ENCODE peak calls at places on chromosomes 6 and 20, in nine cellular contexts. B is AG09319, V is AG10803, L is psoas muscle, D is sigmoid colon, T is fibroblast of villous mesenchyme, I is HFF-Myc, Z is heart right ventricle, G is WTC11. O is an unnamed sample.

GRCh38 chr6:87498048-87498447 is 25.3 kb downstream of the SLC35A1 start:
- DNase-seq in T (no peak), L (no peak), G (no peak), I (no peak), Z (no peak), V (no peak), D (no peak), B (no peak), O (no peak)

GRCh38 chr6:37845026-37845911 is 25.7 kb downstream of the ZFAND3 start:
- DNase-seq in T (peak), V (no peak), Z (no peak), D (no peak), L (no peak), B (no peak), I (no peak), G (no peak), O (no peak)

GRCh38 chr20:63124092-63124781 is 91.7 kb downstream of the YTHDF1 start:
- DNase-seq in T (no peak), G (peak), D (peak), B (no peak), L (peak), V (no peak), I (no peak), Z (no peak), O (no peak)

GRCh38 chr6:113634352-113635163 is 222.6 kb upstream of the MARCKS start:
- DNase-seq in D (no peak), G (no peak), Z (no peak), L (no peak), T (peak), I (no peak), B (no peak), V (peak), O (no peak)

GRCh38 chr20:1301031-1301529 is 27.9 kb downstream of the SDCBP2 start:
- DNase-seq in D (peak), G (no peak), L (peak), T (peak), B (no peak), V (peak), I (no peak), Z (no peak), O (peak)

GRCh38 chr6:107620736-107621135 is 130.8 kb downstream of the SOBP start:
- DNase-seq in G (no peak), Z (no peak), B (no peak), T (no peak), D (no peak), V (no peak), I (no peak), L (no peak), O (no peak)

GRCh38 chr6:33815854-33816253 is 12.1 kb upstream of the MLN start:
- DNase-seq in Z (no peak), V (no peak), D (no peak), G (peak), T (peak), I (no peak), B (no peak), L (no peak), O (peak)

GRCh38 chr6:32204268-32204715 is 11.8 kb upstream of the GPSM3 start:
- DNase-seq in L (no peak), T (no peak), I (no peak), Z (no peak), V (no peak), G (no peak), B (no peak), D (no peak), O (no peak)

GRCh38 chr6:4607026-4607704 is 169.0 kb upstream of the CDYL start:
- DNase-seq in G (no peak), Z (no peak), V (peak), T (peak), B (no peak), I (peak), L (peak), D (no peak), O (no peak)

DNA sequence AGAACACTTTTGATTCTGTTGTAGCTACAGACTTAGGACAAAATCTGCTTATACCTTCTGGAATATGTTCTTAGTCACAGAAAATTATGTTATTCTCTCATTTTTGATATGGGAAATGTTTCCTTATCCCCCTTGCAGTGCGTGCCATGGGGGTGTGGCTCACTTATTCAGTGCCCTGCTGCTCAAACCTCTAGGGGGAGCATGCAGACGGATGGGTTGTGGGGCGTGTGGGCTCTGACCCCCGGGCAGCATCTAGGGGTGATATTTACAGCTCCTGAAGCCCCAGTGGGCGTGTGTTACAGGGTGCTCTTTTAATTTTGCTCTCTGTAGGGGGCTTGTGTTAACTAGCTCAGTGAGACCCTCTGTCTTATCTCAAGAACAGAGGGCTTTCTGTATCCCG is 61.3 kb upstream of the FERMT1 start:
- DNase-seq in G (peak), V (no peak), B (no peak), I (no peak), T (no peak), Z (no peak), L (no peak), D (no peak), O (no peak)
- TF ChIP-seq CTCF in G (peak), V (no peak), B (no peak), I (peak), T (no peak), Z (no peak), L (no peak), D (no peak), O (no peak)

GRCh38 chr6:157982580-157983438 is 1.1 kb downstream of the SYNJ2 start:
- DNase-seq in I (no peak), V (peak), G (no peak), T (peak), D (peak), Z (no peak), L (no peak), B (no peak), O (peak)
- TF ChIP-seq CTCF in I (peak), V (peak), G (no peak), T (peak), D (no peak), Z (no peak), L (no peak), B (peak), O (no peak)

DNA sequence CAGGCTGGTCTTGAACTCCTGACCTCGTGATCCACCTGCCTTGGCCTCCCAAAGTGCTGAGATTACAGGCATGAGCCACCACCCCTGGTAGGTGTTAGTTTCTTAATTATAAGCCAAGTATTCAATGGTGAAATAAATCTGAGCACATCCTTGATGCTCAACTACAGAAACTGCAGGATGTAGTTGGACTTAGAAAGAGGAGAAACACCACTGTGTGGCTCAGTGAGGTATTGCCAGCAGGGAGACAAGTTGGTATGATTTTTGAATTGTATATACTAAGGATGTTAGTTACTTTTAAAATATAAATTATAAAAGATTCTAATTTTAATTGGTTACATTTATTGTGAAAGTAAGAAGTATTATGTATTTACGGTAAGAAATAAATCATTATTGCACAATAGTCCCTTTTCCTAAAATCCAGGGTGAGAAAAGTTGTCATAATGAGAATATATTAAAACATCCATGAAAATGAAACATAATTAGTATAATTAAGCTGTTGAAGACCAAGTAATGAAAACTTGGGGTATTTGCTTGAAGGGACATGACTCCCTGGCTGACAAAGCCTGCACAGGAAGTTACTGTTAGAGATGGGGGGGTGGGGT is 17.6 kb downstream of the SLC18B1 start:
- DNase-seq in Z (no peak), T (peak), V (peak), L (no peak), I (no peak), D (no peak), G (no peak), B (no peak), O (peak)
- TF ChIP-seq CTCF in Z (no peak), T (peak), V (peak), L (no peak), I (peak), D (no peak), G (no peak), B (peak), O (peak)

GRCh38 chr6:29762051-29762450 is 38.8 kb downstream of the HLA-F start:
- DNase-seq in V (no peak), G (no peak), T (no peak), B (no peak), D (no peak), Z (no peak), I (no peak), L (no peak), O (no peak)
- TF ChIP-seq CTCF in V (no peak), G (no peak), T (no peak), B (no peak), D (no peak), Z (no peak), I (no peak), L (no peak), O (no peak)